ENCODE peak calls at places on chromosome 17, in four cellular contexts. Z is pancreas, L is cardiac fibroblast, Y is heart left ventricle. W is an unnamed sample.

GRCh38 chr17:52681486-52681885 is 523.0 kb upstream of the CA10 start:
- DNase-seq in Z (no peak), L (no peak), Y (no peak), W (no peak)

GRCh38 chr17:46984341-46984740 is 5.3 kb upstream of the RPRML start:
- DNase-seq in Z (no peak), L (no peak), Y (peak), W (no peak)

GRCh38 chr17:40555296-40556190 is 9.7 kb downstream of the CCR7 start:
- DNase-seq in Z (peak), L (no peak), Y (no peak), W (peak)

GRCh38 chr17:1110524-1110843 is 69.3 kb downstream of the ABR start:
- DNase-seq in Z (no peak), L (no peak), Y (no peak), W (no peak)

GRCh38 chr17:13958773-13959172 is 110.5 kb upstream of the COX10 start:
- DNase-seq in Z (no peak), L (no peak), Y (no peak), W (no peak)

GRCh38 chr17:57982452-57983170 is 5.4 kb downstream of the VEZF1 start:
- DNase-seq in Z (no peak), L (no peak), Y (no peak), W (no peak)

GRCh38 chr17:45440161-45440859 is 7.6 kb upstream of the ARHGAP27 start:
- DNase-seq in Z (no peak), L (peak), Y (no peak), W (no peak)

GRCh38 chr17:27065588-27065987 is 228.3 kb upstream of the WSB1 start:
- DNase-seq in Z (no peak), L (no peak), Y (no peak), W (no peak)

GRCh38 chr17:44070455-44071197 is at the start of gene G6PC3:
- DNase-seq in Z (peak), L (peak), Y (peak), W (peak)

GRCh38 chr17:32483451-32484019 is 3.3 kb upstream of the CDK5R1 start:
- DNase-seq in Z (no peak), L (peak), Y (peak), W (peak)

GRCh38 chr17:700504-701094 is 14.0 kb downstream of the VPS53 start:
- DNase-seq in Z (no peak), L (peak), Y (no peak), W (no peak)

GRCh38 chr17:16352303-16352837 is 899 bp downstream of the CENPV start:
- DNase-seq in Z (peak), L (peak), Y (no peak), W (peak)

GRCh38 chr17:45018514-45019176 is 32.8 kb downstream of the DCAKD start:
- DNase-seq in Z (no peak), L (no peak), Y (no peak), W (no peak)

GRCh38 chr17:67713169-67713568 is 4.6 kb upstream of the NOL11 start:
- DNase-seq in Z (no peak), L (no peak), Y (no peak), W (no peak)

GRCh38 chr17:62737513-62737912 is 70.6 kb downstream of the MARCHF10 start:
- DNase-seq in Z (no peak), L (no peak), Y (no peak), W (no peak)

GRCh38 chr17:55398689-55399088 is 22.9 kb downstream of the MMD start:
- DNase-seq in Z (no peak), L (peak), Y (no peak), W (no peak)

GRCh38 chr17:59572301-59572924 is 7.0 kb downstream of the DHX40 start:
- DNase-seq in Z (no peak), L (peak), Y (no peak), W (no peak)

GRCh38 chr17:30921544-30922196 is at the start of gene ADAP2:
- DNase-seq in Z (peak), L (no peak), Y (peak), W (peak)

GRCh38 chr17:60141111-60142018 is 8.4 kb upstream of the CA4 start:
- DNase-seq in Z (peak), L (no peak), Y (no peak), W (no peak)

GRCh38 chr17:7374353-7374752 is 6.5 kb upstream of the TNK1 start:
- DNase-seq in Z (no peak), L (no peak), Y (no peak), W (no peak)

GRCh38 chr17:6639651-6640535 is 618 bp downstream of the KIAA0753 start:
- DNase-seq in Z (peak), L (peak), Y (peak), W (peak)

GRCh38 chr17:75191584-75191983 is 8.8 kb upstream of the SUMO2 start:
- DNase-seq in Z (no peak), L (peak), Y (no peak), W (no peak)

GRCh38 chr17:2174471-2175293 is 119.8 kb downstream of the HIC1 start:
- DNase-seq in Z (peak), L (peak), Y (peak), W (peak)

GRCh38 chr17:19540706-19541370 is 7.2 kb downstream of the SLC47A1 start:
- DNase-seq in Z (no peak), L (no peak), Y (no peak), W (no peak)

GRCh38 chr17:69093279-69093789 is 32.6 kb upstream of the ABCA9 start:
- DNase-seq in Z (no peak), L (peak), Y (no peak), W (no peak)

GRCh38 chr17:61249649-61250301 is 149.9 kb upstream of the TBX2 start:
- DNase-seq in Z (no peak), L (no peak), Y (no peak), W (no peak)

GRCh38 chr17:36131436-36131835 is 27.8 kb downstream of the CCL4 start:
- DNase-seq in Z (no peak), L (no peak), Y (no peak), W (no peak)

GRCh38 chr17:30605027-30605426 is 127.8 kb downstream of the GOSR1 start:
- DNase-seq in Z (no peak), L (no peak), Y (no peak), W (no peak)

GRCh38 chr17:80361495-80362220 is 53.3 kb upstream of the ENDOV start:
- DNase-seq in Z (peak), L (no peak), Y (peak), W (no peak)

GRCh38 chr17:51741447-51741846 is 417.1 kb downstream of the CA10 start:
- DNase-seq in Z (no peak), L (no peak), Y (no peak), W (no peak)

GRCh38 chr17:48012151-48012520 is 25.5 kb downstream of the COPZ2 start:
- DNase-seq in Z (no peak), L (no peak), Y (no peak), W (peak)

GRCh38 chr17:48013876-48014602 is 23.6 kb downstream of the COPZ2 start:
- DNase-seq in Z (no peak), L (no peak), Y (no peak), W (no peak)

GRCh38 chr17:48014603-48015037 is 23.0 kb downstream of the COPZ2 start:
- DNase-seq in Z (no peak), L (no peak), Y (no peak), W (no peak)

GRCh38 chr17:48010193-48010592 is 27.4 kb downstream of the COPZ2 start:
- DNase-seq in Z (no peak), L (no peak), Y (no peak), W (no peak)

GRCh38 chr17:48011405-48012150 is 26.0 kb downstream of the COPZ2 start:
- DNase-seq in Z (no peak), L (peak), Y (no peak), W (no peak)
- TF ChIP-seq CTCF in Z (no peak), L (peak), Y (peak), W (no peak)

GRCh38 chr17:37662358-37662757 is 19.1 kb upstream of the DDX52 start:
- DNase-seq in Z (no peak), L (no peak), Y (no peak), W (no peak)

GRCh38 chr17:37664214-37664613 is 21.0 kb upstream of the DDX52 start:
- DNase-seq in Z (no peak), L (no peak), Y (no peak), W (no peak)

GRCh38 chr17:37661372-37662014 is 18.2 kb upstream of the DDX52 start:
- DNase-seq in Z (no peak), L (no peak), Y (no peak), W (no peak)

GRCh38 chr17:37657202-37657601 is 14.0 kb upstream of the DDX52 start:
- DNase-seq in Z (no peak), L (no peak), Y (no peak), W (no peak)

GRCh38 chr17:37659887-37660286 is 16.6 kb upstream of the DDX52 start:
- DNase-seq in Z (no peak), L (no peak), Y (no peak), W (no peak)
- TF ChIP-seq CTCF in Z (no peak), L (no peak), Y (no peak), W (no peak)

DNA sequence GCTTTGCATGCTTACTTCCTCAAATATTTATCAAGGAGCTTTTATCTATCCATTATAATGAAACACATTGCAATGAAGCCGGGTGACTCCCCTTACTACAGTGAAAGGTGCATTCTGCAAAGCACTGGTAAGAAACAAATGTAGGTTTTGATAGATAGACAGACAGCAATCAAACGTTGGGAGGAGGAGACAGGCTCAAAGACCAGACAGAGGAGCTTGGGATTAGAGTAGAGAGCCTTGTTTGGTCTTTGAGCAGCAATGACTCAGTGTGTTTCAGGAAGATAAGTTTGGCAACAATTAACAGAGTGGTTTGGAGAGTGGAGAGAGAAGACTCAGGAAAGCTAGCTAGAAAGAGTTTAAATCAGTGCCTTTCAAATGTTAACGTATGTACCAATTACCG is 68.8 kb downstream of the ZNF18 start:
- DNase-seq in Z (no peak), L (no peak), Y (no peak), W (no peak)
- TF ChIP-seq CTCF in Z (no peak), L (no peak), Y (no peak), W (no peak)

GRCh38 chr17:78561166-78561565 is 16.0 kb downstream of the DNAH17 start:
- DNase-seq in Z (no peak), L (no peak), Y (no peak), W (no peak)
- TF ChIP-seq CTCF in Z (no peak), L (no peak), Y (no peak), W (no peak)

GRCh38 chr17:49254066-49254465 is 23.5 kb upstream of the PHOSPHO1 start:
- DNase-seq in Z (no peak), L (no peak), Y (no peak), W (no peak)
- TF ChIP-seq CTCF in Z (no peak), L (no peak), Y (no peak), W (no peak)